ENCODE peak calls at places on chromosome 12, in ten cellular contexts. Q, T, C, L, X, W, H, K, Z and Y are unnamed samples. For H3K36me3, the result is how much of the 10 kb centered on the place peaks cover.

GRCh38 chr12:39764944-39765560 is 145.4 kb upstream of the ABCD2 start:
- DNase-seq in Q (peak), T (peak), C (peak), L (peak), X (peak), W (peak), H (peak), K (peak), Z (peak), Y (no peak)

GRCh38 chr12:46299846-46300245 is 31.0 kb upstream of the SLC38A1 start:
- DNase-seq in Q (no peak), T (no peak), C (no peak), L (no peak), X (no peak), W (no peak), H (no peak), K (no peak), Z (no peak), Y (no peak)

GRCh38 chr12:64104376-64104775 is 117.7 kb downstream of the KICS2 start:
- DNase-seq in Q (no peak), T (no peak), C (peak), L (peak), X (peak), W (no peak), H (no peak), K (peak), Z (no peak), Y (no peak)

GRCh38 chr12:115983226-115983798 is 294.2 kb downstream of the MED13L start:
- DNase-seq in Q (peak), T (no peak), C (no peak), L (no peak), X (peak), W (peak), H (no peak), K (no peak), Z (no peak), Y (no peak)

GRCh38 chr12:89225808-89226368 is 126.4 kb downstream of the DUSP6 start:
- DNase-seq in Q (peak), T (no peak), C (peak), L (peak), X (peak), W (peak), H (peak), K (peak), Z (peak), Y (peak)

GRCh38 chr12:107564946-107565345 is 120.7 kb upstream of the PWP1 start:
- DNase-seq in Q (peak), T (peak), C (no peak), L (peak), X (peak), W (peak), H (peak), K (peak), Z (peak), Y (no peak)

GRCh38 chr12:94671917-94672316 is 21.6 kb upstream of the TMCC3 start:
- DNase-seq in Q (no peak), T (no peak), C (no peak), L (no peak), X (peak), W (no peak), H (no peak), K (no peak), Z (no peak), Y (no peak)

GRCh38 chr12:76199808-76200207 is 115.3 kb upstream of the NAP1L1 start:
- DNase-seq in Q (no peak), T (no peak), C (peak), L (peak), X (no peak), W (no peak), H (no peak), K (peak), Z (peak), Y (no peak)

GRCh38 chr12:117986705-117987469 is 18.1 kb upstream of the KSR2 start:
- DNase-seq in Q (no peak), T (no peak), C (peak), L (peak), X (peak), W (no peak), H (peak), K (no peak), Z (peak), Y (no peak)

GRCh38 chr12:58443981-58444371 is 476.3 kb downstream of the LRIG3 start:
- DNase-seq in Q (no peak), T (no peak), C (peak), L (no peak), X (no peak), W (no peak), H (no peak), K (peak), Z (peak), Y (peak)

GRCh38 chr12:28709996-28710685 is 438.9 kb upstream of the FAR2 start:
- DNase-seq in Q (no peak), T (no peak), C (peak), L (no peak), X (peak), W (no peak), H (no peak), K (peak), Z (peak), Y (no peak)

GRCh38 chr12:98295681-98296080 is 219.7 kb upstream of the TMPO start:
- DNase-seq in Q (no peak), T (no peak), C (peak), L (no peak), X (no peak), W (no peak), H (no peak), K (no peak), Z (no peak), Y (no peak)

GRCh38 chr12:75483411-75483810 is 2.9 kb downstream of the GLIPR1 start:
- DNase-seq in Q (no peak), T (no peak), C (no peak), L (no peak), X (no peak), W (peak), H (no peak), K (peak), Z (no peak), Y (no peak)

GRCh38 chr12:111244673-111245072 is 124.2 kb downstream of the PHETA1 start:
- DNase-seq in Q (no peak), T (no peak), C (no peak), L (no peak), X (no peak), W (no peak), H (no peak), K (no peak), Z (no peak), Y (no peak)

GRCh38 chr12:92735131-92735721 is 32.4 kb downstream of the PLEKHG7 start:
- DNase-seq in Q (no peak), T (no peak), C (peak), L (peak), X (peak), W (peak), H (no peak), K (peak), Z (peak), Y (no peak)

GRCh38 chr12:52278931-52279682 is 4.7 kb downstream of the KRT86 start:
- DNase-seq in Q (peak), T (peak), C (peak), L (peak), X (peak), W (peak), H (peak), K (peak), Z (peak), Y (peak)
- H3K9ac ChIP-seq in Q (no peak), T (no peak), C (peak), L (peak), X (peak), W (peak), H (peak), K (peak), Z (peak), Y (no peak)

DNA sequence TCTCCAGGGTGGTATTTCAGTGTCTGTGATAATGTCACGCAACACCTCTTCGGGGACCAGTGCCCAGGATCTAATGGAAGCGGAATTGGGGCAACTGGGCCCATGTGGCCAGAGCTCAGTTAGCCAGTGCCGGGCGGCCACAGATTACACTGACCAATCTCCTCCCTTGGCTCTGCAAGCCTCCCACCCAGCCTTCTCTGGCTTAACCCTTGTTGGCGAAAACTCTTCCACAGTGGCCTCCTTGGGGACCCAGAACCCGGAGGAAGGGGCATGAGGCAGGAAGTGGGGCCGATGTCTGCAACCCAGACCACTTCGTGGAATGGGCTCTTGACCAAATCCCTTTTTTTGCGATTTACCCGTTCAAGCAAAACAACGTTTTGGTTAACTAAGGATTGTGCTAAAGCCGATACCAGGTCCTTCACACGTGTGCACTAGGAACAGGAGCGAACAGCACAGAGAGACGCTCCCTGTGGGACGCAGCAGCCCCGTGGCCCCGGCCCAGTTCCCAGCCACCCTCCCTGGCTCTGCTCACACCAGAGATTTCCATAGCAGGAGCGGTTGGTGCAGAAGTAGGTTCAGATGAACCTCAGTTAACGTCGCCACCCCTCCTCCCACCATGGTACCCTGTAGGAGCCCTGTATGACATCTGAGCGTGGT is 38.2 kb downstream of the SLC8B1 start:
- DNase-seq in Q (no peak), T (no peak), C (no peak), L (no peak), X (no peak), W (no peak), H (no peak), K (no peak), Z (no peak), Y (no peak)
- H3K36me3 ChIP-seq in Q (under half), T (under half), C (under half), L (under half), X (under half), W (under half), H (under half), K (under half), Z (under half), Y (under half)

DNA sequence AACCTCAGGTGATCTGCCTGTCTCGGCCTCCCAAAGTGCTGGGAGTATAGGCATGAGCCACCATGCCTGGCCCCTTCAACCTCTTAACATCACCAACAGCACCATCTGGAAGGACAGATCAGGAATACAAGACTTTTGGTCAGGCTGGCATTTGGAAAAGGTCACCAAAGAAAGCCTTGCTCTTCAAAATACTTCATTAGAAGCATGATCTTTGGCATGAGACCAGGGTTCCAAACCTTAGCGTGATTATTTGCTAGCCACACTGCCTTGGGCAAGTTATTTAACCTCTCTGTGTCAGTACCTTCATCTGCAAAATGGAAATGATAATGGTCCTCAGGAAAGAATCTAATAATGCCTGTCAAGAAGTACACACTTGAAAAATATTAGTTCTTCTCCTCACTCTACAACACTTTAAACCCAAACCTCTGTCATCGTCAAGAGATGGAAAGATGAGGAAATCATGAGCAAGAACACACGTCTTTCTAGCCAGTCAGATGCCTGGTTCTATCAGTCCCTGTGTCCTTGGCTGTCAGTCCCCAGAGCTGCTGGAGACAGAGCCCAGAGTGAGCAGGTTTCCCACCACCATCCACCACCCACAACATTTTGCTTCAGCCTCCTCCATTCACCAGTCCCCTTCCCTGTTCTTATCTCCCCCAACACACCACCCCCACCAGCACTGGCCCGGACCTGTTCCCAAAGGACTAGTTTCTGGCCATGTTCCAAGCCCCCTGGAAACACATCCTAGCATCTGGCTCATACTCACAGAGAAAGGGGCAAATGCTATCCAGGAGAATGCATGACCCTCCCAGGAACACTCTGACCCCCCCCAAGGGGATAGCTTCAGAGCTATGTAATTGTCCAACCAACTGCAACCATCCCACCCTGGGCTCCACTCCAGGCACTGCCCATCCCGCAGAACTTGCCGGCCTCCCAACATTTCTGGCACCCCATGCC is 2.0 kb downstream of the ADCY6 start:
- DNase-seq in Q (no peak), T (no peak), C (no peak), L (no peak), X (no peak), W (no peak), H (no peak), K (no peak), Z (no peak), Y (no peak)
- H3K9ac ChIP-seq in Q (no peak), T (no peak), C (peak), L (no peak), X (no peak), W (no peak), H (peak), K (no peak), Z (no peak), Y (peak)

GRCh38 chr12:120214626-120215356 is 13.9 kb upstream of the RPLP0 start:
- DNase-seq in Q (no peak), T (no peak), C (no peak), L (no peak), X (no peak), W (no peak), H (no peak), K (no peak), Z (no peak), Y (no peak)
- H3K36me3 ChIP-seq in Q (under half), T (under half), C (under half), L (under half), X (half or more), W (under half), H (under half), K (under half), Z (half or more), Y (under half)

GRCh38 chr12:123506843-123507236 is 26.7 kb downstream of the RILPL1 start:
- DNase-seq in Q (no peak), T (no peak), C (no peak), L (no peak), X (no peak), W (no peak), H (no peak), K (no peak), Z (no peak), Y (no peak)
- H3K9ac ChIP-seq in Q (no peak), T (no peak), C (no peak), L (no peak), X (no peak), W (no peak), H (no peak), K (no peak), Z (no peak), Y (no peak)